ENCODE peak calls at places on chromosomes 5 and 9, in five cellular contexts. E is stimulated activated CD8-positive, alpha-beta memory T cell treated with anti-CD3 and anti-CD28 coated beads, Interleukin-4, amount 100 ng/mL, for 4 hours; J is EL; W is foreskin keratinocyte; K is frontal cortex. A is an unnamed sample.

GRCh38 chr9:36827593-36827992 is 206.5 kb downstream of the PAX5 start:
- DNase-seq in K (no peak), W (no peak), E (no peak), J (no peak), A (no peak)

GRCh38 chr9:98517710-98518109 is 191.0 kb downstream of the GABBR2 start:
- DNase-seq in K (no peak), J (no peak), E (no peak), W (no peak), A (no peak)

GRCh38 chr9:84002344-84002743 is 21.7 kb downstream of the RMI1 start:
- DNase-seq in E (no peak), W (no peak), K (no peak), J (no peak), A (no peak)

GRCh38 chr9:101442248-101443136 is 6.9 kb upstream of the ALDOB start:
- DNase-seq in K (no peak), W (no peak), J (no peak), E (no peak), A (peak)

GRCh38 chr9:81621785-81622243 is 67.5 kb downstream of the TLE1 start:
- DNase-seq in E (no peak), J (no peak), K (no peak), W (no peak), A (no peak)

GRCh38 chr5:89703799-89704198 is 705.8 kb downstream of the CETN3 start:
- DNase-seq in E (no peak), W (no peak), J (no peak), K (no peak), A (no peak)

GRCh38 chr5:168908207-168908606 is 329.0 kb upstream of the PANK3 start:
- DNase-seq in K (no peak), J (peak), W (peak), E (no peak), A (peak)

GRCh38 chr9:30622551-30622950 is 1761.9 kb upstream of the ACO1 start:
- DNase-seq in E (no peak), K (no peak), W (no peak), J (no peak), A (no peak)

GRCh38 chr5:60835554-60835953 is 8.5 kb downstream of the ELOVL7 start:
- DNase-seq in J (peak), K (no peak), E (no peak), W (peak), A (no peak)

GRCh38 chr5:103744159-103744558 is 181.6 kb upstream of the NUDT12 start:
- DNase-seq in J (peak), E (no peak), W (peak), K (no peak), A (no peak)

GRCh38 chr9:37343724-37344123 is 78.8 kb upstream of the GRHPR start:
- DNase-seq in K (no peak), E (no peak), W (no peak), J (no peak), A (no peak)

GRCh38 chr5:139141841-139142240 is 56.3 kb downstream of the SIL1 start:
- DNase-seq in E (no peak), J (peak), K (no peak), W (no peak), A (peak)

A was measured in right cardiac atrium.